ENCODE peak calls at places on chromosomes 13 and 19, in eight cellular contexts. One of them, this sample, is unnamed.

GRCh38 chr13:106348032-106348431 is 187.4 kb downstream of the EFNB2 start:
- DNase-seq in astrocyte of the cerebellum: peak
- DNase-seq in suprapubic skin: no peak
- DNase-seq in Panc1: no peak
- DNase-seq in A673: no peak
- DNase-seq in BE2C: no peak
- DNase-seq in AG04450: no peak
- DNase-seq in GM23338: peak
- DNase-seq in this sample: no peak

GRCh38 chr13:51364404-51365008 is 25.0 kb downstream of the SERPINE3 start:
- DNase-seq in Panc1: no peak
- DNase-seq in AG04450: peak
- DNase-seq in astrocyte of the cerebellum: peak
- DNase-seq in suprapubic skin: no peak
- DNase-seq in A673: peak
- DNase-seq in BE2C: no peak
- DNase-seq in GM23338: no peak
- DNase-seq in this sample: peak

GRCh38 chr13:30043631-30043925 is 193.2 kb upstream of the UBL3 start:
- DNase-seq in AG04450: no peak
- DNase-seq in suprapubic skin: no peak
- DNase-seq in astrocyte of the cerebellum: no peak
- DNase-seq in BE2C: no peak
- DNase-seq in GM23338: no peak
- DNase-seq in Panc1: no peak
- DNase-seq in A673: no peak
- DNase-seq in this sample: no peak

GRCh38 chr19:50537769-50538230 is 24.1 kb upstream of the ASPDH start:
- DNase-seq in AG04450: peak
- DNase-seq in Panc1: peak
- DNase-seq in BE2C: peak
- DNase-seq in astrocyte of the cerebellum: peak
- DNase-seq in GM23338: peak
- DNase-seq in suprapubic skin: no peak
- DNase-seq in A673: peak
- DNase-seq in this sample: peak

GRCh38 chr19:21947775-21948174 is 63.0 kb downstream of the ZNF208 start:
- DNase-seq in GM23338: peak
- DNase-seq in astrocyte of the cerebellum: no peak
- DNase-seq in BE2C: no peak
- DNase-seq in suprapubic skin: no peak
- DNase-seq in AG04450: no peak
- DNase-seq in Panc1: no peak
- DNase-seq in A673: peak
- DNase-seq in this sample: no peak

GRCh38 chr19:50178859-50179537 is 15.9 kb upstream of the IZUMO2 start:
- DNase-seq in suprapubic skin: no peak
- DNase-seq in AG04450: no peak
- DNase-seq in BE2C: no peak
- DNase-seq in Panc1: no peak
- DNase-seq in GM23338: no peak
- DNase-seq in A673: no peak
- DNase-seq in astrocyte of the cerebellum: no peak
- DNase-seq in this sample: no peak

GRCh38 chr19:18814063-18814462 is 17.7 kb upstream of the UPF1 start:
- DNase-seq in BE2C: no peak
- DNase-seq in GM23338: no peak
- DNase-seq in astrocyte of the cerebellum: no peak
- DNase-seq in AG04450: no peak
- DNase-seq in Panc1: no peak
- DNase-seq in suprapubic skin: no peak
- DNase-seq in A673: no peak
- DNase-seq in this sample: no peak

GRCh38 chr13:112732679-112733078 is 42.8 kb downstream of the ATP11A start:
- DNase-seq in AG04450: no peak
- DNase-seq in BE2C: no peak
- DNase-seq in Panc1: no peak
- DNase-seq in GM23338: no peak
- DNase-seq in astrocyte of the cerebellum: no peak
- DNase-seq in A673: no peak
- DNase-seq in suprapubic skin: no peak
- DNase-seq in this sample: no peak

GRCh38 chr19:33249740-33250366 is 24.2 kb upstream of the SLC7A10 start:
- DNase-seq in A673: no peak
- DNase-seq in GM23338: no peak
- DNase-seq in Panc1: no peak
- DNase-seq in BE2C: no peak
- DNase-seq in astrocyte of the cerebellum: no peak
- DNase-seq in suprapubic skin: no peak
- DNase-seq in AG04450: no peak
- DNase-seq in this sample: no peak

GRCh38 chr19:39031368-39032163 is 783 bp downstream of the FBXO27 start:
- DNase-seq in Panc1: peak
- DNase-seq in AG04450: no peak
- DNase-seq in astrocyte of the cerebellum: peak
- DNase-seq in GM23338: peak
- DNase-seq in suprapubic skin: peak
- DNase-seq in A673: peak
- DNase-seq in BE2C: peak
- DNase-seq in this sample: no peak

GRCh38 chr13:79481685-79482052 is 714 bp downstream of the NDFIP2 start:
- DNase-seq in suprapubic skin: no peak
- DNase-seq in astrocyte of the cerebellum: no peak
- DNase-seq in A673: no peak
- DNase-seq in GM23338: no peak
- DNase-seq in BE2C: no peak
- DNase-seq in Panc1: no peak
- DNase-seq in AG04450: no peak
- DNase-seq in this sample: no peak

GRCh38 chr19:19539738-19540703 is 2.0 kb downstream of the CILP2 start:
- DNase-seq in GM23338: peak
- DNase-seq in astrocyte of the cerebellum: no peak
- DNase-seq in suprapubic skin: no peak
- DNase-seq in AG04450: no peak
- DNase-seq in BE2C: peak
- DNase-seq in A673: peak
- DNase-seq in Panc1: no peak
- DNase-seq in this sample: no peak

GRCh38 chr13:103097366-103097928 is 31.2 kb upstream of the SLC10A2 start:
- DNase-seq in BE2C: no peak
- DNase-seq in A673: no peak
- DNase-seq in AG04450: no peak
- DNase-seq in astrocyte of the cerebellum: no peak
- DNase-seq in GM23338: no peak
- DNase-seq in Panc1: no peak
- DNase-seq in suprapubic skin: no peak
- DNase-seq in this sample: no peak

GRCh38 chr19:52140077-52140710 is 456 bp upstream of the ZNF616 start:
- DNase-seq in suprapubic skin: no peak
- DNase-seq in astrocyte of the cerebellum: no peak
- DNase-seq in GM23338: no peak
- DNase-seq in A673: no peak
- DNase-seq in AG04450: no peak
- DNase-seq in BE2C: no peak
- DNase-seq in Panc1: no peak
- DNase-seq in this sample: no peak

GRCh38 chr19:15304140-15304705 is 28.1 kb downstream of the BRD4 start:
- DNase-seq in GM23338: no peak
- DNase-seq in Panc1: no peak
- DNase-seq in suprapubic skin: peak
- DNase-seq in BE2C: peak
- DNase-seq in astrocyte of the cerebellum: no peak
- DNase-seq in A673: no peak
- DNase-seq in AG04450: no peak
- DNase-seq in this sample: no peak

GRCh38 chr13:100508391-100508790 is 80.2 kb downstream of the GGACT start:
- DNase-seq in AG04450: no peak
- DNase-seq in BE2C: no peak
- DNase-seq in suprapubic skin: no peak
- DNase-seq in Panc1: no peak
- DNase-seq in GM23338: no peak
- DNase-seq in A673: no peak
- DNase-seq in astrocyte of the cerebellum: no peak
- DNase-seq in this sample: no peak

GRCh38 chr19:48970923-48971395 is 5.8 kb downstream of the FTL start:
- DNase-seq in GM23338: peak
- DNase-seq in BE2C: peak
- DNase-seq in Panc1: no peak
- DNase-seq in astrocyte of the cerebellum: peak
- DNase-seq in A673: peak
- DNase-seq in suprapubic skin: no peak
- DNase-seq in AG04450: no peak
- DNase-seq in this sample: no peak

GRCh38 chr13:34372581-34372980 is 554.6 kb downstream of the RFC3 start:
- DNase-seq in A673: no peak
- DNase-seq in Panc1: no peak
- DNase-seq in AG04450: no peak
- DNase-seq in astrocyte of the cerebellum: no peak
- DNase-seq in GM23338: peak
- DNase-seq in suprapubic skin: no peak
- DNase-seq in BE2C: peak
- DNase-seq in this sample: no peak

GRCh38 chr19:14544977-14545715 is 15.8 kb downstream of the TECR start:
- DNase-seq in Panc1: no peak
- DNase-seq in BE2C: no peak
- DNase-seq in astrocyte of the cerebellum: no peak
- DNase-seq in GM23338: no peak
- DNase-seq in A673: peak
- DNase-seq in suprapubic skin: peak
- DNase-seq in AG04450: no peak
- DNase-seq in this sample: no peak

GRCh38 chr13:47680752-47681151 is 320.3 kb downstream of the SUCLA2 start:
- DNase-seq in A673: no peak
- DNase-seq in astrocyte of the cerebellum: peak
- DNase-seq in AG04450: no peak
- DNase-seq in BE2C: no peak
- DNase-seq in GM23338: no peak
- DNase-seq in suprapubic skin: no peak
- DNase-seq in Panc1: no peak
- DNase-seq in this sample: no peak

GRCh38 chr13:90683711-90684131 is 663.8 kb upstream of the MIR17HG start:
- DNase-seq in GM23338: no peak
- DNase-seq in A673: peak
- DNase-seq in AG04450: no peak
- DNase-seq in BE2C: no peak
- DNase-seq in Panc1: no peak
- DNase-seq in suprapubic skin: no peak
- DNase-seq in astrocyte of the cerebellum: no peak
- DNase-seq in this sample: no peak

GRCh38 chr19:2164020-2164988 is 571 bp downstream of the DOT1L start:
- DNase-seq in A673: peak
- DNase-seq in Panc1: no peak
- DNase-seq in BE2C: no peak
- DNase-seq in GM23338: peak
- DNase-seq in AG04450: no peak
- DNase-seq in astrocyte of the cerebellum: no peak
- DNase-seq in suprapubic skin: peak
- DNase-seq in this sample: no peak

GRCh38 chr13:100987993-100988392 is 313.4 kb upstream of the TMTC4 start:
- DNase-seq in astrocyte of the cerebellum: no peak
- DNase-seq in GM23338: peak
- DNase-seq in Panc1: no peak
- DNase-seq in suprapubic skin: no peak
- DNase-seq in AG04450: peak
- DNase-seq in A673: peak
- DNase-seq in BE2C: no peak
- DNase-seq in this sample: peak

GRCh38 chr13:113653264-113654174 is 4.5 kb downstream of the ATP4B start:
- DNase-seq in GM23338: no peak
- DNase-seq in astrocyte of the cerebellum: no peak
- DNase-seq in BE2C: peak
- DNase-seq in Panc1: no peak
- DNase-seq in suprapubic skin: peak
- DNase-seq in AG04450: no peak
- DNase-seq in A673: peak
- DNase-seq in this sample: no peak

GRCh38 chr19:14582894-14583340 is at the start of gene CLEC17A:
- DNase-seq in suprapubic skin: no peak
- DNase-seq in astrocyte of the cerebellum: no peak
- DNase-seq in GM23338: no peak
- DNase-seq in BE2C: no peak
- DNase-seq in A673: no peak
- DNase-seq in AG04450: no peak
- DNase-seq in Panc1: no peak
- DNase-seq in this sample: no peak

GRCh38 chr19:55242517-55242916 is 14.0 kb upstream of the TMEM86B start:
- DNase-seq in Panc1: no peak
- DNase-seq in AG04450: no peak
- DNase-seq in A673: no peak
- DNase-seq in GM23338: no peak
- DNase-seq in astrocyte of the cerebellum: no peak
- DNase-seq in suprapubic skin: no peak
- DNase-seq in BE2C: no peak
- DNase-seq in this sample: no peak

GRCh38 chr19:35468637-35469036 is 20.6 kb downstream of the FFAR2 start:
- DNase-seq in A673: peak
- DNase-seq in AG04450: no peak
- DNase-seq in suprapubic skin: no peak
- DNase-seq in GM23338: peak
- DNase-seq in astrocyte of the cerebellum: no peak
- DNase-seq in Panc1: peak
- DNase-seq in BE2C: peak
- DNase-seq in this sample: peak
- TF ChIP-seq CTCF in A673: peak
- TF ChIP-seq CTCF in AG04450: peak
- TF ChIP-seq CTCF in suprapubic skin: peak
- TF ChIP-seq CTCF in GM23338: peak
- TF ChIP-seq CTCF in astrocyte of the cerebellum: peak
- TF ChIP-seq CTCF in Panc1: peak
- TF ChIP-seq CTCF in BE2C: peak
- TF ChIP-seq CTCF in this sample: peak

GRCh38 chr19:58513694-58514563 is 2.1 kb upstream of the SLC27A5 start:
- DNase-seq in GM23338: peak
- DNase-seq in A673: peak
- DNase-seq in astrocyte of the cerebellum: peak
- DNase-seq in suprapubic skin: peak
- DNase-seq in Panc1: peak
- DNase-seq in BE2C: peak
- DNase-seq in AG04450: no peak
- DNase-seq in this sample: no peak
- H3K4me3 ChIP-seq in GM23338: peak
- H3K4me3 ChIP-seq in A673: peak
- H3K4me3 ChIP-seq in astrocyte of the cerebellum: peak
- H3K4me3 ChIP-seq in suprapubic skin: peak
- H3K4me3 ChIP-seq in Panc1: peak
- H3K4me3 ChIP-seq in BE2C: peak
- H3K4me3 ChIP-seq in AG04450: peak
- H3K4me3 ChIP-seq in this sample: peak

GRCh38 chr13:31236211-31236786 is 36.5 kb downstream of the B3GLCT start:
- DNase-seq in BE2C: peak
- DNase-seq in GM23338: peak
- DNase-seq in AG04450: peak
- DNase-seq in astrocyte of the cerebellum: peak
- DNase-seq in Panc1: no peak
- DNase-seq in A673: peak
- DNase-seq in suprapubic skin: no peak
- DNase-seq in this sample: peak

GRCh38 chr13:31234729-31235128 is 35.0 kb downstream of the B3GLCT start:
- DNase-seq in AG04450: no peak
- DNase-seq in A673: peak
- DNase-seq in BE2C: peak
- DNase-seq in GM23338: peak
- DNase-seq in astrocyte of the cerebellum: no peak
- DNase-seq in suprapubic skin: no peak
- DNase-seq in Panc1: no peak
- DNase-seq in this sample: no peak
- TF ChIP-seq CTCF in AG04450: peak
- TF ChIP-seq CTCF in A673: peak
- TF ChIP-seq CTCF in BE2C: peak
- TF ChIP-seq CTCF in GM23338: peak
- TF ChIP-seq CTCF in astrocyte of the cerebellum: peak
- TF ChIP-seq CTCF in suprapubic skin: no peak
- TF ChIP-seq CTCF in Panc1: peak
- TF ChIP-seq CTCF in this sample: peak

GRCh38 chr19:10887616-10888367 is 16.4 kb downstream of the CARM1 start:
- DNase-seq in Panc1: no peak
- DNase-seq in GM23338: no peak
- DNase-seq in BE2C: no peak
- DNase-seq in astrocyte of the cerebellum: no peak
- DNase-seq in A673: no peak
- DNase-seq in AG04450: no peak
- DNase-seq in suprapubic skin: no peak
- DNase-seq in this sample: no peak
- H3K4me3 ChIP-seq in Panc1: no peak
- H3K4me3 ChIP-seq in GM23338: peak
- H3K4me3 ChIP-seq in BE2C: no peak
- H3K4me3 ChIP-seq in astrocyte of the cerebellum: no peak
- H3K4me3 ChIP-seq in A673: no peak
- H3K4me3 ChIP-seq in AG04450: no peak
- H3K4me3 ChIP-seq in suprapubic skin: no peak
- H3K4me3 ChIP-seq in this sample: no peak